ENCODE peak calls at places on chromosomes 7 and 10, in ten cellular contexts. M is cardiac fibroblast, X is AG04450, I is fibroblast of gingiva, R is progenitor cell of endocrine pancreas, N is endothelial cell, J is NCI-H1105 treated with DMSO at 0.1 percent for 48 hours, C is hippocampal formation, T is SHP77 treated with DMSO at 0.1 percent for 48 hours, B is caudate nucleus. V is an unnamed sample.
A peak's percentile ranks its signal among the peaks of the same experiment; 100 is the strongest.

GRCh38 chr10:45000138-45000763 is 472 bp upstream of the ZNF22 start:
- DNase-seq in M (peak; percentile 93), X (no peak), I (peak; percentile 97), R (no peak), N (no peak), J (no peak), C (no peak), T (no peak), B (no peak), V (no peak)

GRCh38 chr10:111007486-111007885 is 69.3 kb upstream of the ADRA2A start:
- DNase-seq in M (no peak), X (no peak), I (no peak), R (no peak), N (no peak), J (no peak), C (no peak), T (no peak), B (no peak), V (no peak)

GRCh38 chr7:149027560-149028345 is 552 bp downstream of the PDIA4 start:
- DNase-seq in M (peak; percentile 46), X (no peak), I (no peak), R (no peak), N (no peak), J (peak; percentile 26), C (no peak), T (no peak), B (no peak), V (no peak)

GRCh38 chr10:100319736-100320135 is 10.3 kb downstream of the PKD2L1 start:
- DNase-seq in M (no peak), X (no peak), I (no peak), R (no peak), N (no peak), J (no peak), C (no peak), T (no peak), B (no peak), V (no peak)

GRCh38 chr7:73622909-73623797 is 1.2 kb downstream of the MLXIPL start:
- DNase-seq in M (peak; percentile 28), X (no peak), I (peak; percentile 15), R (no peak), N (no peak), J (peak; percentile 40), C (no peak), T (no peak), B (no peak), V (peak; percentile 47)

GRCh38 chr7:53661645-53662217 is 626.3 kb downstream of the POM121L12 start:
- DNase-seq in M (no peak), X (no peak), I (no peak), R (no peak), N (no peak), J (no peak), C (no peak), T (no peak), B (no peak), V (no peak)

GRCh38 chr10:22674215-22674930 is 40.0 kb downstream of the PIP4K2A start:
- DNase-seq in M (no peak), X (no peak), I (no peak), R (no peak), N (no peak), J (no peak), C (no peak), T (no peak), B (no peak), V (no peak)

GRCh38 chr7:155590215-155591023 is 44.1 kb upstream of the CNPY1 start:
- DNase-seq in M (peak; percentile 63), X (no peak), I (no peak), R (no peak), N (no peak), J (no peak), C (peak; percentile 21), T (peak; percentile 13), B (peak; percentile 39), V (no peak)

GRCh38 chr7:101617451-101618206 is 11.5 kb downstream of the MYL10 start:
- DNase-seq in M (no peak), X (no peak), I (no peak), R (no peak), N (no peak), J (no peak), C (no peak), T (no peak), B (no peak), V (no peak)

GRCh38 chr7:63789378-63790176 is 209.1 kb upstream of the ZNF722 start:
- DNase-seq in M (no peak), X (no peak), I (no peak), R (no peak), N (no peak), J (no peak), C (no peak), T (no peak), B (no peak), V (no peak)